ENCODE peak calls at places on chromosomes 6 and 20, in four cellular contexts. L is epithelial cell of esophagus, E is stomach, S is HFFc6. C is an unnamed sample.

GRCh38 chr6:69914015-69914485 is 47.7 kb downstream of the COL19A1 start:
- DNase-seq in L (no peak), S (no peak), E (no peak), C (no peak)

GRCh38 chr6:35392111-35392702 is 49.8 kb downstream of the PPARD start:
- DNase-seq in L (peak; percentile 99), S (no peak), E (peak; percentile 95), C (no peak)

GRCh38 chr6:34486106-34486740 is 20.3 kb downstream of the PACSIN1 start:
- DNase-seq in L (no peak), S (no peak), E (no peak), C (no peak)

GRCh38 chr6:52990342-52990741 is 4.7 kb downstream of the GSTA4 start:
- DNase-seq in E (no peak), S (peak; percentile 28), L (peak; percentile 53), C (no peak)

GRCh38 chr20:19252670-19253120 is 40.3 kb downstream of the SLC24A3 start:
- DNase-seq in E (no peak), L (peak; percentile 68), S (peak; percentile 12), C (peak; percentile 57)

GRCh38 chr6:125682939-125683338 is 66.5 kb upstream of the HEY2 start:
- DNase-seq in E (no peak), L (no peak), S (no peak), C (no peak)

GRCh38 chr6:168221000-168221399 is 98.6 kb downstream of the DACT2 start:
- DNase-seq in E (no peak), L (no peak), S (no peak), C (no peak)

GRCh38 chr6:6781172-6781876 is 192.8 kb downstream of the LY86 start:
- DNase-seq in E (no peak), S (peak; percentile 8), L (peak; percentile 77), C (no peak)

GRCh38 chr6:71510057-71510713 is 221.6 kb downstream of the OGFRL1 start:
- DNase-seq in L (peak; percentile 66), E (peak; percentile 43), S (peak; percentile 72), C (peak; percentile 44)

GRCh38 chr20:49260218-49260617 is 17.6 kb downstream of the ZNFX1 start:
- DNase-seq in E (no peak), S (no peak), L (no peak), C (no peak)

GRCh38 chr6:157962601-157963084 is 19.0 kb upstream of the SYNJ2 start:
- DNase-seq in E (no peak), S (no peak), L (peak; percentile 62), C (no peak)

GRCh38 chr6:11085758-11086435 is 7.7 kb upstream of the SMIM13 start:
- DNase-seq in E (no peak), L (no peak), S (peak; percentile 30), C (no peak)

GRCh38 chr20:14865169-14865568 is 527.8 kb upstream of the FLRT3 start:
- DNase-seq in S (no peak), E (no peak), L (peak; percentile 84), C (no peak)

GRCh38 chr6:85185977-85186376 is 263.9 kb upstream of the NT5E start:
- DNase-seq in L (peak; percentile 3), E (no peak), S (no peak), C (no peak)

GRCh38 chr6:114267897-114268296 is 74.9 kb downstream of the HS3ST5 start:
- DNase-seq in S (no peak), E (no peak), L (no peak), C (no peak)

GRCh38 chr20:59804347-59804746 is 129.1 kb downstream of the SYCP2 start:
- DNase-seq in L (no peak), E (no peak), S (no peak), C (no peak)

GRCh38 chr20:14344746-14345145 is 7.3 kb upstream of the FLRT3 start:
- DNase-seq in E (no peak), S (no peak), L (no peak), C (no peak)

GRCh38 chr6:97524846-97525245 is 241.8 kb upstream of the MMS22L start:
- DNase-seq in S (no peak), L (peak; percentile 84), E (no peak), C (no peak)

GRCh38 chr20:7090753-7091310 is 323.3 kb downstream of the BMP2 start:
- DNase-seq in S (no peak), L (peak; percentile 42), E (no peak), C (no peak)

GRCh38 chr6:67790569-67790968 is 844.5 kb upstream of the ADGRB3 start:
- DNase-seq in L (no peak), S (no peak), E (no peak), C (no peak)

GRCh38 chr6:80523531-80523970 is 417.1 kb downstream of the BCKDHB start:
- DNase-seq in S (no peak), E (no peak), L (peak; percentile 21), C (no peak)
- TF ChIP-seq CTCF in S (no peak), E (no peak), L (peak; percentile 38), C (peak; percentile 26)

DNA sequence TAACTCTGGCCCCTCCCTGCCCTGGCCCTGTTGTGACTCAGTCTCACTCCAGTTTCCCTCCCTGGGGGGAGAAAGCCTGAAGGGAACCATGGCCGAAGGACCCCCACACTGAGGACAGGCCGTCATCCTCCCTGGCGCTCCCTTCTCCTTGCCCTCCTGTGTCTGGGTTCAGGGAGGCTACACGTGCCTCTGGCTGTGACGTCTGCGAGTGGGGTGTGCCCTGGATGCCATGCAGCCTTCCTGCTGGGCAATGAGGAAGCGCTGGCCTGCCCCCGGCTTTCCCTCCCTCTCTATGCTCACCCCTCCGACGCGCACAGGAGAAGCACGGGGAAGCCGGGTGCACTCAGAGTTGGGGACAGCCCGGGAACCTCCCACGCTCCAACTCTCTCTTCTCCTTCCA is 9.1 kb downstream of the BHLHE23 start:
- DNase-seq in L (no peak), E (no peak), S (no peak), C (no peak)
- TF ChIP-seq CTCF in L (no peak), E (no peak), S (no peak), C (no peak)

GRCh38 chr6:1580109-1580508 is 29.6 kb upstream of the FOXC1 start:
- DNase-seq in E (no peak), L (no peak), S (no peak), C (no peak)

GRCh38 chr6:1578293-1578745 is 31.4 kb upstream of the FOXC1 start:
- DNase-seq in L (no peak), S (no peak), E (no peak), C (no peak)

GRCh38 chr6:1581120-1581991 is 28.4 kb upstream of the FOXC1 start:
- DNase-seq in S (no peak), E (no peak), L (no peak), C (no peak)

GRCh38 chr6:1579096-1579495 is 30.6 kb upstream of the FOXC1 start:
- DNase-seq in S (no peak), L (no peak), E (no peak), C (no peak)

GRCh38 chr6:1580585-1580984 is 29.1 kb upstream of the FOXC1 start:
- DNase-seq in S (no peak), L (no peak), E (no peak), C (no peak)
- TF ChIP-seq CTCF in S (no peak), L (no peak), E (no peak), C (no peak)

GRCh38 chr6:108796875-108797274 is 51.3 kb upstream of the ARMC2 start:
- DNase-seq in S (no peak), E (peak; percentile 37), L (no peak), C (no peak)
- TF ChIP-seq CTCF in S (no peak), E (no peak), L (no peak), C (no peak)

GRCh38 chr6:140980265-140980887 is 1152.3 kb upstream of the GJE1 start:
- DNase-seq in S (peak; percentile 16), E (no peak), L (peak; percentile 1), C (no peak)
- TF ChIP-seq CTCF in S (peak; percentile 34), E (no peak), L (no peak), C (no peak)

GRCh38 chr6:160519133-160519532 is 144.9 kb downstream of the LPA start:
- DNase-seq in S (no peak), E (no peak), L (no peak), C (no peak)

GRCh38 chr6:160523223-160523622 is 140.9 kb downstream of the LPA start:
- DNase-seq in S (no peak), E (no peak), L (no peak), C (no peak)

GRCh38 chr6:160519603-160520042 is 144.5 kb downstream of the LPA start:
- DNase-seq in S (no peak), L (peak; percentile 70), E (no peak), C (no peak)

GRCh38 chr6:160520043-160520904 is 143.8 kb downstream of the LPA start:
- DNase-seq in L (peak; percentile 29), S (peak; percentile 60), E (peak; percentile 81), C (peak; percentile 31)
- TF ChIP-seq CTCF in L (no peak), S (peak; percentile 57), E (no peak), C (no peak)

GRCh38 chr6:139473239-139473701 is 98.8 kb upstream of the CITED2 start:
- DNase-seq in L (peak; percentile 33), S (no peak), E (no peak), C (no peak)
- TF ChIP-seq CTCF in L (no peak), S (no peak), E (no peak), C (no peak)

GRCh38 chr6:2765166-2765895 is at the start of gene WRNIP1:
- DNase-seq in E (peak; percentile 99), L (peak; percentile 99), S (peak; percentile 99), C (peak; percentile 99)
- TF ChIP-seq CTCF in E (peak; percentile 66), L (peak; percentile 6), S (peak; percentile 82), C (peak; percentile 30)

DNA sequence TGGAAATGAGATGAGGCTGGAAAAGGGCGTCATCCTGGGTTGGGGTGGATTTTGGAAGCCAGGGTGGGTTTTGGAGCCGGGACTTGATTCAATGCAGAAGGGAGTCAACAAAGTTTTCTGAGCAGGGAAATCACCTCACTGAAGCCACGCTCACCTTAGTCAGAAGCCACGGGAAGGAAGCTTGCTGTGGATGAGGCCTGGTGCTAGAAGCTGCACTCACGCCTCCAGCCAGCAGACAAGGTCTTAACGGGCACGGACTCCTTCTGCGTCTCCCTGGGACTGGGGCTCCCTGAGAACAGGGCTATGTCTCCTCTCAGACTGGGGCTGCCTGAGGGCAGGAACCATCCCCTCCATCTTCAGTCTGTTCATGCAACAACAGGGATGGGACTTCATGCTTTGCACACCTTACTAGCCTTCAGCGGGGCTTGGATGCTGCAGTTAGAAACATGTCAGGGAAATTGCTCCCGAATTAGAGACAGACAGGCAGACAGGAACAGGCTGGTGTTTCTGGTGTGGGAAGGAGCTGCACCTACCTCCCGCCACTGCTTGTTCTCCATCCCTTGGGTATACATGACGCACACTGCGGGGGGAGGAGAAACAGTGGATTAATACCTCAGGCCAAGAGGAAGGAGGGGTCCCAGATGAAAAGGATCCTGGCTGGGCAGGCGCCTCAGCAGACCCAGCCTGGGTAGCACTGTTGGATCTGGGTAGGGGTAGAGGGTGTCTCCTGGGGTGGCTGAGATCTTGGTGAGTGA is 17.5 kb downstream of the CPNE5 start:
- DNase-seq in E (no peak), L (peak; percentile 29), S (no peak), C (no peak)
- TF ChIP-seq CTCF in E (no peak), L (no peak), S (no peak), C (no peak)

GRCh38 chr6:45946352-45946751 is 69.3 kb downstream of the CLIC5 start:
- DNase-seq in S (peak; percentile 71), E (no peak), L (no peak), C (peak; percentile 74)
- TF ChIP-seq CTCF in S (peak; percentile 73), E (no peak), L (no peak), C (peak; percentile 77)

C was measured in AG09319.